ENCODE peak calls at places on chromosomes 4 and X, in nine cellular contexts. W, M, A, E, R, F, B, L and K are unnamed samples.

GRCh38 chr4:184021389-184021788 is 116.3 kb downstream of the STOX2 start:
- DNase-seq in M (no peak), W (no peak), E (no peak), F (no peak), R (no peak), A (no peak), L (no peak), B (no peak), K (no peak)

GRCh38 chr4:25441519-25442117 is 64.6 kb downstream of the ANAPC4 start:
- DNase-seq in L (peak), A (peak), E (no peak), R (peak), F (peak), W (no peak), M (peak), B (peak), K (peak)

GRCh38 chr4:140237616-140238352 is 83.8 kb upstream of the MAML3 start:
- DNase-seq in W (no peak), R (peak), M (peak), B (peak), F (peak), L (no peak), A (peak), E (no peak), K (peak)

GRCh38 chr4:40607224-40607623 is 22.4 kb downstream of the RBM47 start:
- DNase-seq in A (no peak), B (no peak), M (peak), E (no peak), R (no peak), W (no peak), L (no peak), F (no peak), K (no peak)

GRCh38 chr4:8882239-8882638 is 10.6 kb upstream of the HMX1 start:
- DNase-seq in W (no peak), B (peak), M (no peak), A (no peak), L (no peak), E (no peak), F (no peak), R (no peak), K (no peak)

GRCh38 chr4:179076865-179077264 is 1634.6 kb upstream of the AGA start:
- DNase-seq in A (no peak), L (no peak), E (no peak), M (no peak), R (no peak), W (no peak), B (no peak), F (no peak), K (no peak)

GRCh38 chrX:103396186-103396585 is 19.8 kb downstream of the BEX3 start:
- DNase-seq in A (no peak), R (no peak), W (no peak), M (peak), B (no peak), L (no peak), E (no peak), F (peak), K (peak)

GRCh38 chrX:53115550-53115874 is 21.6 kb downstream of the KANTR start:
- DNase-seq in A (no peak), F (no peak), E (no peak), W (no peak), M (no peak), B (no peak), R (no peak), L (no peak), K (no peak)

GRCh38 chr4:64584981-64585557 is 175.8 kb upstream of the TECRL start:
- DNase-seq in M (peak), W (no peak), F (peak), R (no peak), E (no peak), A (peak), L (peak), B (peak), K (peak)

GRCh38 chr4:102163404-102164140 is 181.7 kb downstream of the SLC39A8 start:
- DNase-seq in E (no peak), A (no peak), F (no peak), L (no peak), M (no peak), W (no peak), R (no peak), B (peak), K (no peak)

GRCh38 chr4:187603093-187603395 is 392.5 kb upstream of the ZFP42 start:
- DNase-seq in F (peak), M (peak), B (no peak), R (no peak), A (no peak), L (no peak), E (no peak), W (no peak), K (peak)

GRCh38 chr4:60897415-60897814 is 302.7 kb upstream of the ADGRL3 start:
- DNase-seq in F (no peak), R (no peak), B (no peak), M (no peak), E (no peak), A (no peak), W (no peak), L (no peak), K (peak)

GRCh38 chr4:184097815-184098214 is 119.9 kb downstream of the ENPP6 start:
- DNase-seq in A (no peak), L (no peak), M (no peak), B (no peak), F (no peak), R (no peak), E (no peak), W (no peak), K (no peak)

GRCh38 chr4:147732516-147733193 is 767 bp downstream of the ARHGAP10 start:
- DNase-seq in A (peak), F (peak), W (no peak), M (peak), E (no peak), L (peak), R (peak), B (peak), K (peak)

GRCh38 chr4:137278431-137278830 is 253.9 kb downstream of the PCDH18 start:
- DNase-seq in L (no peak), R (no peak), E (no peak), B (no peak), W (no peak), F (no peak), M (no peak), A (no peak), K (no peak)

GRCh38 chrX:16002185-16002584 is 121.2 kb upstream of the GRPR start:
- DNase-seq in A (no peak), E (no peak), L (no peak), F (peak), R (no peak), M (no peak), W (no peak), B (no peak), K (peak)

GRCh38 chr4:122824616-122825015 is 2.0 kb upstream of the FGF2 start:
- DNase-seq in B (no peak), L (no peak), W (no peak), M (no peak), F (no peak), R (no peak), E (no peak), A (no peak), K (no peak)

GRCh38 chr4:70838972-70839536 is 636 bp downstream of the GRSF1 start:
- DNase-seq in L (peak), W (peak), A (peak), M (peak), R (peak), E (peak), F (peak), B (peak), K (peak)

GRCh38 chr4:118102195-118102594 is 67.9 kb downstream of the NDST3 start:
- DNase-seq in R (no peak), F (no peak), E (no peak), A (no peak), M (no peak), B (no peak), L (no peak), W (no peak), K (no peak)

GRCh38 chrX:9131066-9131465 is 97.1 kb upstream of the FAM9B start:
- DNase-seq in R (no peak), L (no peak), M (no peak), B (no peak), A (no peak), E (no peak), W (no peak), F (peak), K (no peak)

GRCh38 chrX:129360175-129360574 is 163.1 kb downstream of the SMARCA1 start:
- DNase-seq in L (peak), E (peak), A (peak), B (peak), W (no peak), M (peak), F (peak), R (peak), K (peak)

GRCh38 chrX:77275392-77275791 is 171.8 kb upstream of the FGF16 start:
- DNase-seq in E (no peak), A (no peak), F (no peak), B (no peak), W (no peak), R (no peak), M (no peak), L (no peak), K (no peak)

GRCh38 chr4:139599594-139600374 is 43.8 kb upstream of the SETD7 start:
- DNase-seq in E (no peak), L (no peak), F (peak), M (peak), W (no peak), A (peak), B (no peak), R (peak), K (peak)

GRCh38 chr4:142743071-142743825 is 102.9 kb downstream of the INPP4B start:
- DNase-seq in L (no peak), W (no peak), E (no peak), B (no peak), R (no peak), M (peak), F (peak), A (no peak), K (peak)

GRCh38 chrX:136336623-136337022 is 35.9 kb downstream of the ADGRG4 start:
- DNase-seq in E (no peak), B (no peak), R (no peak), M (no peak), L (no peak), F (peak), W (no peak), A (no peak), K (no peak)

GRCh38 chrX:129188223-129188622 is 335.1 kb downstream of the SMARCA1 start:
- DNase-seq in E (no peak), M (no peak), R (no peak), W (no peak), A (no peak), L (no peak), B (no peak), F (no peak), K (no peak)

GRCh38 chr4:118729287-118730286 is 44.4 kb downstream of the METTL14 start:
- DNase-seq in M (peak), L (no peak), E (no peak), F (peak), A (no peak), W (no peak), B (no peak), R (no peak), K (peak)

GRCh38 chr4:19375405-19375804 is 876.3 kb upstream of the SLIT2 start:
- DNase-seq in B (no peak), E (no peak), A (no peak), L (no peak), R (no peak), M (no peak), W (no peak), F (no peak), K (no peak)

GRCh38 chrX:27590044-27590443 is at the start of gene DCAF8L2:
- DNase-seq in B (no peak), L (no peak), R (no peak), M (no peak), W (no peak), A (no peak), F (no peak), E (no peak), K (no peak)

GRCh38 chr4:82784615-82785247 is 13.9 kb downstream of the SCD5 start:
- DNase-seq in W (no peak), A (no peak), B (no peak), L (no peak), E (no peak), R (no peak), M (no peak), F (peak), K (peak)

GRCh38 chr4:134777626-134778025 is 576.0 kb upstream of the PABPC4L start:
- DNase-seq in B (no peak), R (peak), W (no peak), M (peak), F (peak), E (no peak), L (peak), A (peak), K (peak)

GRCh38 chr4:159252491-159252890 is 149.6 kb downstream of the RAPGEF2 start:
- DNase-seq in R (no peak), F (no peak), B (no peak), A (no peak), W (no peak), M (peak), E (no peak), L (no peak), K (no peak)

GRCh38 chrX:11533211-11533651 is 132.5 kb downstream of the ARHGAP6 start:
- DNase-seq in R (peak), W (no peak), E (no peak), A (peak), L (peak), B (peak), M (peak), F (peak), K (peak)

GRCh38 chr4:77152421-77152820 is 4.6 kb upstream of the CCNG2 start:
- DNase-seq in A (no peak), L (no peak), E (no peak), W (no peak), R (no peak), B (no peak), M (peak), F (no peak), K (peak)

GRCh38 chrX:154829102-154829501 is 5.4 kb downstream of the SMIM9 start:
- DNase-seq in R (no peak), L (no peak), F (no peak), E (no peak), W (no peak), A (no peak), B (no peak), M (no peak), K (no peak)